ENCODE peak calls at places on chromosomes 3 and 15, in six cellular contexts. One of them, this sample, is unnamed.

GRCh38 chr15:66369773-66370651 is 13.5 kb upstream of the TIPIN start:
- DNase-seq in brain microvascular endothelial cell: no peak
- DNase-seq in T-helper 9 cell: no peak
- DNase-seq in lung microvascular endothelial cell: peak
- DNase-seq in Peyer's patch: no peak
- DNase-seq in Panc1: peak
- DNase-seq in this sample: peak

GRCh38 chr15:96560246-96560895 is 229.9 kb downstream of the NR2F2 start:
- DNase-seq in brain microvascular endothelial cell: no peak
- DNase-seq in T-helper 9 cell: no peak
- DNase-seq in lung microvascular endothelial cell: no peak
- DNase-seq in Peyer's patch: no peak
- DNase-seq in Panc1: no peak
- DNase-seq in this sample: no peak

GRCh38 chr15:83512459-83512858 is 65.3 kb downstream of the SH3GL3 start:
- DNase-seq in brain microvascular endothelial cell: no peak
- DNase-seq in T-helper 9 cell: no peak
- DNase-seq in lung microvascular endothelial cell: no peak
- DNase-seq in Peyer's patch: no peak
- DNase-seq in Panc1: no peak
- DNase-seq in this sample: no peak

GRCh38 chr3:9909221-9910013 is 6.8 kb downstream of the IL17RE start:
- DNase-seq in brain microvascular endothelial cell: no peak
- DNase-seq in T-helper 9 cell: no peak
- DNase-seq in lung microvascular endothelial cell: no peak
- DNase-seq in Peyer's patch: no peak
- DNase-seq in Panc1: no peak
- DNase-seq in this sample: peak

GRCh38 chr3:36486009-36486408 is 105.7 kb downstream of the STAC start:
- DNase-seq in brain microvascular endothelial cell: no peak
- DNase-seq in T-helper 9 cell: no peak
- DNase-seq in lung microvascular endothelial cell: no peak
- DNase-seq in Peyer's patch: no peak
- DNase-seq in Panc1: no peak
- DNase-seq in this sample: no peak

GRCh38 chr3:100561459-100562158 is 47.8 kb upstream of the ADGRG7 start:
- DNase-seq in brain microvascular endothelial cell: no peak
- DNase-seq in T-helper 9 cell: no peak
- DNase-seq in lung microvascular endothelial cell: peak
- DNase-seq in Peyer's patch: no peak
- DNase-seq in Panc1: no peak
- DNase-seq in this sample: no peak

GRCh38 chr3:48155122-48155521 is 33.1 kb downstream of the CDC25A start:
- DNase-seq in brain microvascular endothelial cell: peak
- DNase-seq in T-helper 9 cell: no peak
- DNase-seq in lung microvascular endothelial cell: peak
- DNase-seq in Peyer's patch: no peak
- DNase-seq in Panc1: no peak
- DNase-seq in this sample: no peak

GRCh38 chr15:31296304-31297220 is 30.1 kb upstream of the KLF13 start:
- DNase-seq in brain microvascular endothelial cell: no peak
- DNase-seq in T-helper 9 cell: no peak
- DNase-seq in lung microvascular endothelial cell: no peak
- DNase-seq in Peyer's patch: peak
- DNase-seq in Panc1: no peak
- DNase-seq in this sample: no peak

GRCh38 chr3:150763841-150764483 is 993 bp upstream of the SIAH2 start:
- DNase-seq in brain microvascular endothelial cell: no peak
- DNase-seq in T-helper 9 cell: peak
- DNase-seq in lung microvascular endothelial cell: peak
- DNase-seq in Peyer's patch: peak
- DNase-seq in Panc1: no peak
- DNase-seq in this sample: peak

This sample was measured in activated CD8-positive, alpha-beta T cell treated with anti-CD3 and anti-CD28 coated beads for 36 hours.